ENCODE peak calls at places on chromosomes 12 and 14, in eight cellular contexts. One of them, this sample, is unnamed.

GRCh38 chr12:69810870-69811498 is 14.0 kb upstream of the MYRFL start:
- DNase-seq in fibroblast of lung: no peak
- DNase-seq in fibroblast of the aortic adventitia: no peak
- DNase-seq in brain microvascular endothelial cell: no peak
- DNase-seq in stomach: no peak
- DNase-seq in IMR-90: no peak
- DNase-seq in Peyer's patch: no peak
- DNase-seq in CD8-positive, alpha-beta T cell: no peak
- DNase-seq in this sample: no peak

GRCh38 chr14:61346221-61346620 is 24.8 kb downstream of the PRKCH start:
- DNase-seq in Peyer's patch: no peak
- DNase-seq in stomach: no peak
- DNase-seq in fibroblast of lung: no peak
- DNase-seq in brain microvascular endothelial cell: no peak
- DNase-seq in fibroblast of the aortic adventitia: no peak
- DNase-seq in CD8-positive, alpha-beta T cell: no peak
- DNase-seq in IMR-90: no peak
- DNase-seq in this sample: no peak

GRCh38 chr14:105195533-105196227 is 14.6 kb upstream of the NUDT14 start:
- DNase-seq in CD8-positive, alpha-beta T cell: peak
- DNase-seq in stomach: no peak
- DNase-seq in IMR-90: no peak
- DNase-seq in brain microvascular endothelial cell: peak
- DNase-seq in Peyer's patch: no peak
- DNase-seq in fibroblast of lung: no peak
- DNase-seq in fibroblast of the aortic adventitia: no peak
- DNase-seq in this sample: no peak

GRCh38 chr12:27899151-27899661 is 73.3 kb downstream of the PTHLH start:
- DNase-seq in IMR-90: peak
- DNase-seq in fibroblast of lung: peak
- DNase-seq in fibroblast of the aortic adventitia: peak
- DNase-seq in Peyer's patch: no peak
- DNase-seq in stomach: no peak
- DNase-seq in CD8-positive, alpha-beta T cell: no peak
- DNase-seq in brain microvascular endothelial cell: peak
- DNase-seq in this sample: peak

GRCh38 chr12:2395352-2395977 is 342.7 kb downstream of the CACNA1C start:
- DNase-seq in stomach: peak
- DNase-seq in brain microvascular endothelial cell: no peak
- DNase-seq in fibroblast of the aortic adventitia: peak
- DNase-seq in IMR-90: peak
- DNase-seq in fibroblast of lung: peak
- DNase-seq in Peyer's patch: no peak
- DNase-seq in CD8-positive, alpha-beta T cell: peak
- DNase-seq in this sample: peak

GRCh38 chr12:92039048-92039447 is 106.6 kb downstream of the BTG1 start:
- DNase-seq in IMR-90: no peak
- DNase-seq in Peyer's patch: no peak
- DNase-seq in brain microvascular endothelial cell: no peak
- DNase-seq in stomach: no peak
- DNase-seq in CD8-positive, alpha-beta T cell: no peak
- DNase-seq in fibroblast of lung: no peak
- DNase-seq in fibroblast of the aortic adventitia: no peak
- DNase-seq in this sample: no peak

GRCh38 chr12:96425321-96425720 is 25.1 kb upstream of the CDK17 start:
- DNase-seq in stomach: no peak
- DNase-seq in brain microvascular endothelial cell: peak
- DNase-seq in fibroblast of lung: peak
- DNase-seq in IMR-90: peak
- DNase-seq in CD8-positive, alpha-beta T cell: no peak
- DNase-seq in Peyer's patch: no peak
- DNase-seq in fibroblast of the aortic adventitia: peak
- DNase-seq in this sample: peak

GRCh38 chr12:93441111-93441616 is 583 bp downstream of the UBE2N start:
- DNase-seq in stomach: peak
- DNase-seq in CD8-positive, alpha-beta T cell: peak
- DNase-seq in brain microvascular endothelial cell: no peak
- DNase-seq in fibroblast of lung: no peak
- DNase-seq in IMR-90: peak
- DNase-seq in Peyer's patch: peak
- DNase-seq in fibroblast of the aortic adventitia: no peak
- DNase-seq in this sample: peak

GRCh38 chr12:6850796-6851152 is 312 bp downstream of the CDCA3 start:
- DNase-seq in Peyer's patch: no peak
- DNase-seq in fibroblast of the aortic adventitia: no peak
- DNase-seq in CD8-positive, alpha-beta T cell: no peak
- DNase-seq in fibroblast of lung: no peak
- DNase-seq in brain microvascular endothelial cell: no peak
- DNase-seq in IMR-90: no peak
- DNase-seq in stomach: no peak
- DNase-seq in this sample: no peak

GRCh38 chr12:64782181-64782580 is 23.0 kb upstream of the GNS start:
- DNase-seq in brain microvascular endothelial cell: no peak
- DNase-seq in IMR-90: no peak
- DNase-seq in fibroblast of the aortic adventitia: no peak
- DNase-seq in Peyer's patch: no peak
- DNase-seq in stomach: no peak
- DNase-seq in CD8-positive, alpha-beta T cell: no peak
- DNase-seq in fibroblast of lung: no peak
- DNase-seq in this sample: no peak

GRCh38 chr12:26790645-26790994 is 42.4 kb downstream of the ITPR2 start:
- DNase-seq in brain microvascular endothelial cell: no peak
- DNase-seq in CD8-positive, alpha-beta T cell: no peak
- DNase-seq in fibroblast of the aortic adventitia: no peak
- DNase-seq in fibroblast of lung: no peak
- DNase-seq in IMR-90: no peak
- DNase-seq in Peyer's patch: no peak
- DNase-seq in stomach: no peak
- DNase-seq in this sample: peak

GRCh38 chr12:124917135-124917840 is 2.8 kb upstream of the UBC start:
- DNase-seq in CD8-positive, alpha-beta T cell: peak
- DNase-seq in fibroblast of lung: peak
- DNase-seq in stomach: peak
- DNase-seq in brain microvascular endothelial cell: peak
- DNase-seq in IMR-90: peak
- DNase-seq in Peyer's patch: peak
- DNase-seq in fibroblast of the aortic adventitia: peak
- DNase-seq in this sample: peak

GRCh38 chr12:80598004-80598606 is 109.3 kb upstream of the MYF6 start:
- DNase-seq in IMR-90: peak
- DNase-seq in brain microvascular endothelial cell: peak
- DNase-seq in fibroblast of lung: peak
- DNase-seq in Peyer's patch: no peak
- DNase-seq in stomach: no peak
- DNase-seq in fibroblast of the aortic adventitia: peak
- DNase-seq in CD8-positive, alpha-beta T cell: no peak
- DNase-seq in this sample: peak

GRCh38 chr14:69612759-69613145 is 1.4 kb downstream of the SUSD6 start:
- DNase-seq in CD8-positive, alpha-beta T cell: no peak
- DNase-seq in IMR-90: no peak
- DNase-seq in brain microvascular endothelial cell: no peak
- DNase-seq in fibroblast of the aortic adventitia: peak
- DNase-seq in Peyer's patch: no peak
- DNase-seq in fibroblast of lung: no peak
- DNase-seq in stomach: no peak
- DNase-seq in this sample: no peak

DNA sequence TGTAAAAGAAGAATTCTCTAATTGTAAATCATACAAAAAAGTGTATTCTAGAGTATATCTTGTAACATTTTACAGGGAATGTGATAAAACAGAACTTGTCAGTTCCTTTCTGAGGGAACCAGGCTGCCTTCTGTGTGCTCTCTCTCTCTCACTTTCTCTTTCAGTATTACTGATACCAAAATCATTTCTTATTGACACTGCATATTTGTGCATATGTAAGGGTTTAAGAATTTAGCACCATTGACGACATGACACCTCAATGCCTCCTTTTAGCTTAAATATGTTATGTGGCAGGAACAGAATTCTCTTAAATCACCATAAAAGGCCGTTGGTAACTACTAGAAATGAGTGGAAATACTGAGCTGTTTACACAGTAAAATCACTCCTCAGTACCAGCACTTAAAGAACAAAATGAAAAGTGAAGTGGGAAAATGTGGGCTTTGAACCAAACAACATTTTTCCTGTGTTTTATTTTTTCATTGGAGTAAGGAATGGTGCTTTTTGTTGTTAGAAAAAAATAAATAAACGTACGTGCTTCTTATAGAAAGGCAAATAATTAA is 457.7 kb upstream of the SYT1 start:
- DNase-seq in stomach: no peak
- DNase-seq in Peyer's patch: no peak
- DNase-seq in CD8-positive, alpha-beta T cell: no peak
- DNase-seq in brain microvascular endothelial cell: peak
- DNase-seq in IMR-90: peak
- DNase-seq in fibroblast of the aortic adventitia: peak
- DNase-seq in fibroblast of lung: peak
- DNase-seq in this sample: peak
- H3K4me3 ChIP-seq in stomach: no peak
- H3K4me3 ChIP-seq in Peyer's patch: no peak
- H3K4me3 ChIP-seq in CD8-positive, alpha-beta T cell: no peak
- H3K4me3 ChIP-seq in brain microvascular endothelial cell: no peak
- H3K4me3 ChIP-seq in IMR-90: peak
- H3K4me3 ChIP-seq in fibroblast of the aortic adventitia: no peak
- H3K4me3 ChIP-seq in fibroblast of lung: peak
- H3K4me3 ChIP-seq in this sample: no peak

DNA sequence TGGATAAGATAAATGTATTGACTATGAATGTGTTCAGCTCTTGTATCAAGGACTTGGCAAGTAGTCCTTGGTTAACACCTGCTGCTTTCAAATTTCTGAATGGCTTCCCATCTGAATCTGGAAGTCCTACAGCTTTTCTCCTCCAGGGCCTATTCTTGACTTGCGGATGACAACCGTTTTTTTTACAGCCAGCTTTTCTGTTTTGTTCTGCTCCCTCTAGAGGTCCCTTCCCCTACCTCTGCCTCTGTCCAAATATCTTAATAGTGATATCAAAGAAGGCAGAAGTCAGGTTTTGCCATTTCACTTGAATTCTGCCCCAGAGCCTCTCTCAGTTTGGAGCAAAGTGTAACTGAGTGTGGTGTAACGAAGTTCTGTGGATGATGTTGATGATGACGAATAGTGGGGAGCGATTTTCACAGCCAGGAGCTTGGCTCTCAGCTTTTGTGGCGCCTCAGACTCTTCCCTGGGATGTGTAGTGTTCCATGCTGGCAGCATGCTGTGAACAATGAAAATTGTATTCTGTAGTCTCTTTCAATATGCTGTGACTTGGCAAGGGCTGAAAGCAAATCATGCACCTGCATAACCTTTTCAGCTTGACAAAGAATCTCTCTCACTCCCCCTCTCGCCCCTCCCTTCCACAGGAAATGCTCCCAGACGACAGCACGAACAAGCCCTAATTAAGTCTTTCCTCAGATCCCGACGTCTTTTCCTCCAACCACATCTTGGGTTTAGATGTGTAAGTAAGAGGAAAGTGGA is 5.0 kb upstream of the SLC4A8 start:
- DNase-seq in Peyer's patch: no peak
- DNase-seq in brain microvascular endothelial cell: no peak
- DNase-seq in CD8-positive, alpha-beta T cell: no peak
- DNase-seq in stomach: no peak
- DNase-seq in fibroblast of lung: no peak
- DNase-seq in fibroblast of the aortic adventitia: no peak
- DNase-seq in IMR-90: no peak
- DNase-seq in this sample: no peak
- TF ChIP-seq CTCF in Peyer's patch: no peak
- TF ChIP-seq CTCF in brain microvascular endothelial cell: peak
- TF ChIP-seq CTCF in CD8-positive, alpha-beta T cell: no peak
- TF ChIP-seq CTCF in stomach: no peak
- TF ChIP-seq CTCF in fibroblast of lung: peak
- TF ChIP-seq CTCF in fibroblast of the aortic adventitia: no peak
- TF ChIP-seq CTCF in IMR-90: peak
- TF ChIP-seq CTCF in this sample: no peak

DNA sequence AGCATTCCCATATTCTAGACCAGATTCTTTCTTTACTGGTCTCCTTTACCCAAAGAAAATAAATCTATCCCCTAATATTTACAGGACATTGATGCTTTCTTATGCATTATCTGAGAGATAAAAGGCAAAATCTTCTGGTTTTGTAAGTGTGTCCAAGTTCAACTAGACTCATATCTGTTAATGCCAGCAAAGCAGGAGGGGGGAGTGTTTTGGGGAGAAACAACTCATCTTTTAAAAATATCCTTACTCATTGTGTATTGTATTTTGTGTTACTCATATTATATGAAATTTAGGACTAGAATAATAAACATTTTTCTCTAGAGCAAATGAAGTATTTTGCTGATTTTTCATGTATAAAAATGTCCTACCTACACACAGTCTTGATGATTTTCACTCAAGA is 54.8 kb downstream of the SAMD4A start:
- DNase-seq in Peyer's patch: no peak
- DNase-seq in fibroblast of the aortic adventitia: peak
- DNase-seq in stomach: no peak
- DNase-seq in fibroblast of lung: peak
- DNase-seq in CD8-positive, alpha-beta T cell: no peak
- DNase-seq in IMR-90: peak
- DNase-seq in brain microvascular endothelial cell: no peak
- DNase-seq in this sample: no peak
- H3K4me3 ChIP-seq in Peyer's patch: no peak
- H3K4me3 ChIP-seq in fibroblast of the aortic adventitia: no peak
- H3K4me3 ChIP-seq in stomach: no peak
- H3K4me3 ChIP-seq in fibroblast of lung: no peak
- H3K4me3 ChIP-seq in CD8-positive, alpha-beta T cell: no peak
- H3K4me3 ChIP-seq in IMR-90: no peak
- H3K4me3 ChIP-seq in brain microvascular endothelial cell: no peak
- H3K4me3 ChIP-seq in this sample: no peak

DNA sequence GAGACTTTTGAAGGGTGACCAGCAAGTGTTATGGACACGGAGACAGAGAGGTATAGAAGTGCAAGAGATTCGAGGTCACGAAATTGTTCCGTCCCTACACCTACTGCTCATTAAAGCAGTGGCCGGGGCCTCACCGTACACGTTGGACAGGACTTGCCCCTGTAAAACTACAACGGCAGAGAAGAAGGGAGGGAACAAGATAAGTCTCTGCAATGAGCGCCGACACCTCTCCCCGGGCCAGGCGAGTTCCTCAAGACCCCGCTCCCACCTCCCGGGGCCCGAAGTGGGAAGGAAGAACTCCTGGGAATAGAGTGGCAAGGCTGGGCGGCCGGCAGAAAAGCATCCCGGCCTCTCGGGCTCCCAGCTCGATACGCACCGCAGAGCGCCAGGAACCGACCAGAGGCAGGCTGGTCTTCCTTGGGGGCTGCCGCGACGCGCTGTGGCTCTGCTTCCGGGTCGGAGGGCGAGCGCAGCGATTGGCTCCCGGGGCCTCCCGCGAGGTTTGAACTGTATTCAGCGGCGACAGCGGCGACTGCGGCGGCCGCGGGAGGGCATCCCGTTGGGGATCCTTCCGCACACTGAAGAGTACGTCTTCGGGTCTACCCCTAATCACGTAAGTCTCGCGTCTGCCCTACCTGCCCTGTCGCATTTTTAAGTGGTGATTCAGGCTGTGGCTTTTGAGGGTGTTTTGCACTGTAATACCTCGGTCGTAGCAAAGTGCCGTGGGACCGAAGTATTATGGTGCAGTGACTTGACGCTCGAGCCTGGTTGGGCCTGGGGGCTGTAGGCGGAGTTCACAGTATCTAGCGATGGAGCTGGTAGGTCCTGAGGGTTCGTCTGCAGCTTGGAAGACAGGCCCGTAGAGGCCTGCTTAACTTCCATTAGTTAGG is at the start of the genes NUP37 and PARPBP:
- DNase-seq in Peyer's patch: peak
- DNase-seq in IMR-90: peak
- DNase-seq in stomach: peak
- DNase-seq in brain microvascular endothelial cell: peak
- DNase-seq in fibroblast of lung: peak
- DNase-seq in CD8-positive, alpha-beta T cell: peak
- DNase-seq in fibroblast of the aortic adventitia: peak
- DNase-seq in this sample: peak
- TF ChIP-seq CTCF in Peyer's patch: no peak
- TF ChIP-seq CTCF in IMR-90: no peak
- TF ChIP-seq CTCF in stomach: no peak
- TF ChIP-seq CTCF in brain microvascular endothelial cell: peak
- TF ChIP-seq CTCF in fibroblast of lung: no peak
- TF ChIP-seq CTCF in CD8-positive, alpha-beta T cell: no peak
- TF ChIP-seq CTCF in fibroblast of the aortic adventitia: peak
- TF ChIP-seq CTCF in this sample: no peak

This sample was measured in fibroblast of villous mesenchyme.